ENCODE peak calls at places on chromosome X, in five cellular contexts. I is uterus, N is tibial nerve, Z is upper lobe of left lung, A is thyroid gland. O is an unnamed sample.

GRCh38 chrX:80432863-80433262 is 12.6 kb downstream of the TENT5D start:
- DNase-seq in I (peak; percentile 22), Z (no peak), N (no peak), A (no peak), O (peak; percentile 27)

GRCh38 chrX:22060451-22060940 is 28.4 kb downstream of the PHEX start:
- DNase-seq in N (no peak), I (no peak), Z (no peak), A (no peak), O (no peak)

GRCh38 chrX:43676960-43677582 is 21.0 kb downstream of the MAOA start:
- DNase-seq in I (no peak), N (no peak), A (peak; percentile 33), Z (no peak), O (no peak)

GRCh38 chrX:152847281-152847680 is 16.4 kb downstream of the NSDHL start:
- DNase-seq in I (no peak), A (no peak), N (no peak), Z (no peak), O (no peak)

GRCh38 chrX:148609766-148610698 is 109.6 kb downstream of the AFF2 start:
- DNase-seq in Z (no peak), I (no peak), A (no peak), N (no peak), O (no peak)

GRCh38 chrX:130179170-130179569 is 7.4 kb downstream of the RAB33A start:
- DNase-seq in A (no peak), I (no peak), Z (no peak), N (no peak), O (no peak)

GRCh38 chrX:140434347-140434746 is 70.5 kb downstream of the SOX3 start:
- DNase-seq in A (no peak), I (no peak), N (no peak), Z (no peak), O (no peak)

GRCh38 chrX:129695937-129696336 is 41.2 kb upstream of the APLN start:
- DNase-seq in Z (no peak), N (no peak), A (no peak), I (no peak), O (no peak)

GRCh38 chrX:47574609-47575325 is 7.5 kb upstream of the TIMP1 start:
- DNase-seq in N (no peak), Z (peak; percentile 43), I (no peak), A (no peak), O (no peak)

GRCh38 chrX:63350551-63350950 is 581 bp downstream of the SPIN4 start:
- DNase-seq in N (no peak), A (peak; percentile 27), Z (no peak), I (peak; percentile 19), O (no peak)

GRCh38 chrX:2497961-2498780 is 2.6 kb downstream of the DHRSX start:
- DNase-seq in A (peak; percentile 32), I (no peak), N (peak; percentile 20), Z (no peak), O (no peak)

GRCh38 chrX:150269613-150270254 is 93.4 kb upstream of the MAMLD1 start:
- DNase-seq in N (no peak), Z (no peak), A (no peak), I (no peak), O (no peak)

GRCh38 chrX:15739886-15740285 is 1.8 kb downstream of the CA5B start:
- DNase-seq in I (no peak), A (no peak), Z (no peak), N (no peak), O (no peak)

GRCh38 chrX:11349661-11350337 is 56.6 kb downstream of the AMELX start:
- DNase-seq in I (no peak), A (no peak), Z (no peak), N (no peak), O (no peak)

GRCh38 chrX:19672211-19672814 is 157.0 kb upstream of the MAP3K15 start:
- DNase-seq in A (no peak), Z (no peak), I (no peak), N (no peak), O (no peak)

GRCh38 chrX:30673884-30674598 is 20.8 kb downstream of the GK start:
- DNase-seq in Z (no peak), I (no peak), A (no peak), N (no peak), O (no peak)

GRCh38 chrX:16312761-16313623 is 145.7 kb downstream of the MAGEB17 start:
- DNase-seq in N (no peak), I (no peak), Z (no peak), A (no peak), O (no peak)

GRCh38 chrX:85004255-85004654 is 578 bp downstream of the APOOL start:
- DNase-seq in I (no peak), N (no peak), Z (no peak), A (no peak), O (no peak)

GRCh38 chrX:46796574-46797191 is 37.8 kb upstream of the SLC9A7 start:
- DNase-seq in I (peak; percentile 55), A (peak; percentile 70), N (peak; percentile 84), Z (no peak), O (peak; percentile 28)

GRCh38 chrX:151082077-151082948 is 94.1 kb upstream of the GPR50 start:
- DNase-seq in Z (peak; percentile 92), N (peak; percentile 59), I (peak; percentile 20), A (peak; percentile 54), O (peak; percentile 40)

GRCh38 chrX:101462892-101463291 is 22.4 kb upstream of the ARMCX4 start:
- DNase-seq in Z (no peak), I (no peak), A (no peak), N (no peak), O (no peak)

GRCh38 chrX:115362334-115363095 is 73.0 kb downstream of the LUZP4 start:
- DNase-seq in I (no peak), N (no peak), Z (no peak), A (no peak), O (no peak)

GRCh38 chrX:70998402-70999027 is 67.6 kb upstream of the SLC7A3 start:
- DNase-seq in Z (no peak), A (peak; percentile 44), I (peak; percentile 26), N (peak; percentile 19), O (no peak)

GRCh38 chrX:38893441-38893840 is 92.2 kb downstream of the MID1IP1 start:
- DNase-seq in Z (no peak), N (no peak), A (no peak), I (no peak), O (no peak)

GRCh38 chrX:38899650-38900049 is 98.4 kb downstream of the MID1IP1 start:
- DNase-seq in Z (no peak), N (no peak), A (no peak), I (no peak), O (no peak)

GRCh38 chrX:38895775-38896174 is 94.5 kb downstream of the MID1IP1 start:
- DNase-seq in N (no peak), Z (no peak), I (no peak), A (no peak), O (no peak)

GRCh38 chrX:38898261-38898660 is 97.0 kb downstream of the MID1IP1 start:
- DNase-seq in A (no peak), N (no peak), Z (no peak), I (no peak), O (no peak)

DNA sequence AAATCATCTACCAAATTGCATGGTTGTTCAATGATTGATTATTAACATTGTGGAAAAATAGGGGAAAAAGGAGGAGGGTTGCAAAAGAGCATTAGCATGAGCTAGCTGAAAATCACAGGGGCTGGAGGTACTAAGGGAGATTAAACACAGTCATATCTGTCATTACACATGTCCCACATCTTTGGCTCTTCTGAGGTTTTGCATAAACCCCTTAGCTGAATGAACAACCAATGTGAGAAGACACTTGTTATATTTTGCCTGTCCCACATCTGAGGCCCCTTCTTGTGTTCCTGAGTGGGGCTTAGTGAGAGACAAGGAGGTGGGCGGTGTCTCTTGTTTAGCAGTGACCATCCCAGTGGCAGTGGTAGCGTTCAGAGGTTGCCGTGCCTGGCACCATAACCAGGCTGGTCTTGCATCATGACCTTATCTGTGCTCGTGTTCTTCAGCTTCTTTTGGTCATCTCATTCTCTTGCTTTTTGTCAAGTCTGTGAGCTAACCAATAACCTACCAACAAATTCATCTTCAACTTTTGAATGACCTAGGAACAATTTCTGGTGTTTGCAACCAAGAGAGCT is 95.6 kb downstream of the MID1IP1 start:
- DNase-seq in Z (no peak), A (no peak), I (no peak), N (no peak), O (no peak)
- H3K4me1 ChIP-seq in Z (no peaks in the 10 kb centered on the region), A (no peaks in the 10 kb centered on the region), I (no peaks in the 10 kb centered on the region), N (no peaks in the 10 kb centered on the region), O (no peaks in the 10 kb centered on the region)

DNA sequence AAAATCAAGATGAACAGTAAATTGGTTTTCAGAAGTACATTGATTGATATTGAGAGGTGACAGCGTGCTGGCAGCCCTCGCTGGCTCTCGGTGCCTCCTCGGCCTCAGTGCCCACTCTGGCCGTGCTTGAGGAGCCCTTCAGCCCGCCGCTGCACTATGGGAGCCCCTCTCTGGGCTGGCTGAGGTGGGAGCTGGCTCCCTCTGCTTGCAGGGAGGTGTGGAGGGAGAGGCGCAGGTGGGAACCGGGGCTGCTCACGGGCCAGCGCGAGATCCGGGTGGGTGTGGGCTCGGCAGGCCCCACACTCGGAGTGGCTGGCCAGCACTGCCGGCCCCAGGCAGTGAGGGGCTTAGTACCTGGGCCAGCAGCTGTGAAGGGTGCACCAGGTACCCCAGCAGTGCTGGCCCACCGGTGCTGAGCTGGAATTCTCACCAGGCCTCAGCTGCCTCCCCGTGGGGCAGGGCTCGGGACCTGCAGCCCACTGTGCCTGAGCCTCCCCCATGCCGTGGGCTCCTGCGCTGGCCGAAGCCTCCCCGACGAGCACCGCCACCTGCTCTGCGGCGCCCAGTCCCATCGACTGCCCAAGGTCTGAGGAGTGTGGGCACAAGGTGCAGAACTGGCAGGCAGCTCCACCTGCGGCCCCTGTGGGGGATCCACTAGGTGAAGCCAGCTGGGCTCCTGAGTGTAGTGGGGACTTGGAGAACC is 25.2 kb downstream of the RAP2C start:
- DNase-seq in N (no peak), A (no peak), Z (peak; percentile 49), I (no peak), O (no peak)
- TF ChIP-seq POLR2A in N (no peak), A (no peak), Z (no peak), I (no peak), O (no peak)

GRCh38 chrX:370244-370962 is 16.3 kb downstream of the PPP2R3B start:
- DNase-seq in I (no peak), Z (no peak), N (no peak), A (no peak), O (peak; percentile 89)
- H3K27ac ChIP-seq in I (no peak overlapping the region), Z (no peak overlapping the region), N (no peak overlapping the region), A (no peak overlapping the region), O (peak overlapping the region; percentile 92)

GRCh38 chrX:17860179-17860780 is 818 bp downstream of the RAI2 start:
- DNase-seq in Z (peak; percentile 73), I (no peak), N (no peak), A (peak; percentile 6), O (no peak)

GRCh38 chrX:17859609-17860178 is 1.4 kb downstream of the RAI2 start:
- DNase-seq in I (no peak), A (peak; percentile 57), N (no peak), Z (peak; percentile 53), O (no peak)

GRCh38 chrX:17861496-17862011 is 456 bp upstream of the RAI2 start:
- DNase-seq in N (no peak), Z (no peak), A (no peak), I (no peak), O (no peak)

DNA sequence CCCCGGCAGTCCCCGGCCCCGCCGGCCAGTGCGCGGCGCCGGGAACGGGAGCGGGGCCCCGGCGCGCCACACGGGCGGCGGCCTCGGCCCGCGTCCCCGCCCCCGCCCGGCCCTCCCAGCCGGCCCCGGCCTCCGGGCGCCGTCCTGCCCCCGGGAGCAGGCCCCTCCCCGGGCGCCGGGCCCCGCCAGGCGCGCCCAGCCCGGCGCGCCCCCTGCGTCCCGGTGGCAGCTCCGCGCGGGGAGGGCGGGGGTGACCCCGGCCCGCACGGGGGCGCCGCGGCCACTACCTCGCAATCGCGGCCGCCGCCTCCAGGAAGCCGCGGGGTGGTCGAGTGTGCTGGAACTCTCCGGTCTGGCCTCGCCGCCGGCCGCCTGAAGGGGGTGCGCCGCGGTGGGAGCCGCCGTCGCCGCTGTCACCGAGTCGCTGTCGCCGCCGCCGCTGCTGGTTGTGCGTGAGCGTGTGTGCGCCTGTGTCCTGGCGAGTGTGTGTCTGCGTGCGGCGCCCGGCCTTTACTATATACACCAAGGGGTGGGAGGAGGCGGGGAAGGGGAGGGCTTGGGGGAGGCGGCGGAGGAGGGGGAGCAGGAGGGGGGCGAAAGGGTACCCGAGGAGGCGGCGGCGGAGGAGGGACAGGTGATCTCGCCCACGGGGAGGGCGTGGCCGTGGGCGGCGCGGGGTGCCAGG is at the start of gene RAI2:
- DNase-seq in I (peak; percentile 71), Z (peak; percentile 87), N (peak; percentile 18), A (peak; percentile 67), O (no peak)
- H3K4me1 ChIP-seq in I (no peaks in the 10 kb centered on the region), Z (no peaks in the 10 kb centered on the region), N (no peaks in the 10 kb centered on the region), A (no peaks in the 10 kb centered on the region), O (peaks cover 3% of the 10 kb centered on the region)